ENCODE peak calls at places on chromosomes 12 and 14, in ten cellular contexts. Q is activated naive CD8-positive, alpha-beta T cell treated with anti-CD3 and anti-CD28 coated beads, Interleukin-2, amount 50 U/mL, for 24 hours; E is left cardiac atrium; C is SIG-M5; M is T-cell; H is activated CD8-positive, alpha-beta memory T cell treated with anti-CD3 and anti-CD28 coated beads for 48 hours; S is stimulated activated CD4-positive, alpha-beta T cell treated with anti-CD3 and anti-CD28 coated beads, Interleukin-15, amount 100 ng/mL, for 24 hours; D is mesothelial cell of epicardium; Y is smooth muscle cell of the brain vasculature; F is NCI-H2171 treated with DMSO at 0.1 percent for 48 hours. R is an unnamed sample.

GRCh38 chr12:3236345-3237153 is 159.4 kb downstream of the TSPAN9 start:
- DNase-seq in Q (no peak), E (peak; percentile 64), C (no peak), M (no peak), H (no peak), S (peak; percentile 33), D (peak; percentile 42), Y (no peak), F (peak; percentile 71), R (no peak)

GRCh38 chr14:36844443-36844842 is 182.8 kb downstream of the PAX9 start:
- DNase-seq in Q (no peak), E (no peak), C (no peak), M (no peak), H (no peak), S (no peak), D (no peak), Y (no peak), F (no peak), R (no peak)

GRCh38 chr12:120388711-120389431 is 19.9 kb upstream of the MSI1 start:
- DNase-seq in Q (no peak), E (no peak), C (no peak), M (no peak), H (no peak), S (no peak), D (peak; percentile 39), Y (no peak), F (no peak), R (no peak)

GRCh38 chr14:69464379-69464778 is 20.1 kb upstream of the PLEKHD1 start:
- DNase-seq in Q (no peak), E (no peak), C (no peak), M (no peak), H (no peak), S (no peak), D (no peak), Y (no peak), F (no peak), R (no peak)

GRCh38 chr14:20427231-20428009 is 8.5 kb downstream of the KLHL33 start:
- DNase-seq in Q (no peak), E (no peak), C (peak; percentile 82), M (no peak), H (no peak), S (no peak), D (no peak), Y (no peak), F (no peak), R (no peak)

GRCh38 chr12:51246254-51246853 is 7.7 kb downstream of the DAZAP2 start:
- DNase-seq in Q (no peak), E (no peak), C (peak; percentile 74), M (no peak), H (no peak), S (peak; percentile 50), D (no peak), Y (no peak), F (no peak), R (no peak)

GRCh38 chr12:121278450-121279375 is 17.8 kb downstream of the CAMKK2 start:
- DNase-seq in Q (no peak), E (peak; percentile 72), C (no peak), M (no peak), H (no peak), S (no peak), D (no peak), Y (no peak), F (no peak), R (peak; percentile 46)

GRCh38 chr12:6183689-6184441 is 16.3 kb upstream of the CD9 start:
- DNase-seq in Q (no peak), E (peak; percentile 27), C (no peak), M (no peak), H (no peak), S (no peak), D (no peak), Y (no peak), F (peak; percentile 36), R (no peak)

GRCh38 chr12:132402831-132403416 is 73.5 kb upstream of the GALNT9 start:
- DNase-seq in Q (no peak), E (no peak), C (no peak), M (no peak), H (no peak), S (no peak), D (no peak), Y (no peak), F (no peak), R (peak; percentile 2)

GRCh38 chr12:3313066-3313465 is 177.9 kb upstream of the PRMT8 start:
- DNase-seq in Q (no peak), E (no peak), C (no peak), M (no peak), H (no peak), S (no peak), D (no peak), Y (no peak), F (no peak), R (no peak)

GRCh38 chr12:41940571-41940970 is 204.1 kb downstream of the GXYLT1 start:
- DNase-seq in Q (no peak), E (no peak), C (no peak), M (no peak), H (no peak), S (no peak), D (no peak), Y (no peak), F (no peak), R (no peak)

GRCh38 chr14:94574336-94574735 is 6.9 kb upstream of the SERPINA5 start:
- DNase-seq in Q (no peak), E (no peak), C (no peak), M (no peak), H (no peak), S (no peak), D (no peak), Y (no peak), F (no peak), R (no peak)

GRCh38 chr14:75317148-75317547 is 38.5 kb downstream of the FOS start:
- DNase-seq in Q (no peak), E (no peak), C (no peak), M (no peak), H (no peak), S (no peak), D (no peak), Y (no peak), F (no peak), R (no peak)

GRCh38 chr14:61470261-61470953 is 149.0 kb downstream of the PRKCH start:
- DNase-seq in Q (no peak), E (peak; percentile 50), C (no peak), M (no peak), H (no peak), S (no peak), D (peak; percentile 57), Y (peak; percentile 79), F (peak; percentile 56), R (peak; percentile 48)

GRCh38 chr14:105894125-105894977 is 368.0 kb downstream of the TMEM121 start:
- DNase-seq in Q (no peak), E (peak; percentile 8), C (no peak), M (no peak), H (no peak), S (no peak), D (no peak), Y (no peak), F (no peak), R (peak; percentile 8)

GRCh38 chr12:49198431-49199155 is 9.7 kb upstream of the TUBA1A start:
- DNase-seq in Q (no peak), E (peak; percentile 45), C (no peak), M (no peak), H (no peak), S (no peak), D (no peak), Y (peak; percentile 17), F (peak; percentile 64), R (peak; percentile 45)

GRCh38 chr14:74242055-74243042 is 3.1 kb downstream of the VSX2 start:
- DNase-seq in Q (no peak), E (no peak), C (no peak), M (no peak), H (no peak), S (no peak), D (no peak), Y (no peak), F (no peak), R (no peak)

GRCh38 chr12:2691340-2692111 is 103.2 kb upstream of the FKBP4 start:
- DNase-seq in Q (peak; percentile 58), E (no peak), C (no peak), M (peak; percentile 45), H (peak; percentile 15), S (peak; percentile 71), D (peak; percentile 62), Y (no peak), F (peak; percentile 70), R (no peak)

GRCh38 chr12:170361-171225 is 43.4 kb downstream of the SLC6A12 start:
- DNase-seq in Q (no peak), E (no peak), C (no peak), M (no peak), H (no peak), S (no peak), D (no peak), Y (no peak), F (no peak), R (no peak)

GRCh38 chr12:48489012-48489411 is 6.7 kb downstream of the C12orf54 start:
- DNase-seq in Q (no peak), E (no peak), C (no peak), M (no peak), H (no peak), S (no peak), D (no peak), Y (no peak), F (no peak), R (no peak)